ENCODE peak calls at places on chromosomes 3 and 15, in ten cellular contexts. U, R, B, G, T, N, P, D, I and Q are unnamed samples.

GRCh38 chr15:60038111-60038521 is 34.0 kb downstream of the FOXB1 start:
- DNase-seq in U (no peak), R (peak), B (no peak), G (no peak), T (peak), N (no peak), P (no peak), D (peak), I (no peak), Q (no peak)

GRCh38 chr15:55168350-55168974 is 28.3 kb downstream of the RSL24D1 start:
- DNase-seq in U (peak), R (peak), B (peak), G (peak), T (peak), N (peak), P (peak), D (peak), I (peak), Q (peak)

GRCh38 chr3:45113625-45114050 is 32.5 kb downstream of the CDCP1 start:
- DNase-seq in U (no peak), R (no peak), B (peak), G (no peak), T (no peak), N (no peak), P (no peak), D (no peak), I (no peak), Q (no peak)

GRCh38 chr3:70550723-70551319 is 238.4 kb upstream of the MDFIC2 start:
- DNase-seq in U (no peak), R (peak), B (peak), G (peak), T (peak), N (no peak), P (peak), D (peak), I (peak), Q (peak)

GRCh38 chr3:186107148-186108105 is 1.5 kb downstream of the ETV5 start:
- DNase-seq in U (peak), R (peak), B (peak), G (peak), T (peak), N (peak), P (peak), D (peak), I (peak), Q (peak)

GRCh38 chr3:128648402-128648801 is 2.2 kb downstream of the RPN1 start:
- DNase-seq in U (no peak), R (no peak), B (no peak), G (no peak), T (no peak), N (no peak), P (no peak), D (no peak), I (no peak), Q (no peak)

GRCh38 chr3:122835590-122835989 is 40.7 kb downstream of the SLC49A4 start:
- DNase-seq in U (no peak), R (no peak), B (no peak), G (no peak), T (no peak), N (no peak), P (no peak), D (no peak), I (no peak), Q (no peak)

GRCh38 chr3:87900061-87900460 is 158.7 kb downstream of the CGGBP1 start:
- DNase-seq in U (no peak), R (peak), B (no peak), G (peak), T (peak), N (no peak), P (no peak), D (peak), I (no peak), Q (peak)

GRCh38 chr3:48024401-48024800 is 8.2 kb upstream of the MAP4 start:
- DNase-seq in U (no peak), R (no peak), B (no peak), G (peak), T (no peak), N (no peak), P (peak), D (no peak), I (no peak), Q (no peak)

GRCh38 chr3:65020780-65021179 is 333.0 kb upstream of the ADAMTS9 start:
- DNase-seq in U (no peak), R (no peak), B (no peak), G (no peak), T (no peak), N (no peak), P (no peak), D (no peak), I (no peak), Q (no peak)

GRCh38 chr3:65018801-65019200 is 331.0 kb upstream of the ADAMTS9 start:
- DNase-seq in U (no peak), R (no peak), B (no peak), G (no peak), T (no peak), N (peak), P (no peak), D (no peak), I (no peak), Q (no peak)

GRCh38 chr3:65019412-65020093 is 331.8 kb upstream of the ADAMTS9 start:
- DNase-seq in U (no peak), R (no peak), B (no peak), G (no peak), T (peak), N (no peak), P (peak), D (peak), I (no peak), Q (no peak)

GRCh38 chr3:65024148-65024547 is 336.3 kb upstream of the ADAMTS9 start:
- DNase-seq in U (no peak), R (no peak), B (no peak), G (no peak), T (no peak), N (no peak), P (no peak), D (peak), I (peak), Q (no peak)

GRCh38 chr3:65020233-65020632 is 332.4 kb upstream of the ADAMTS9 start:
- DNase-seq in U (no peak), R (no peak), B (no peak), G (no peak), T (no peak), N (no peak), P (no peak), D (no peak), I (no peak), Q (no peak)
- TF ChIP-seq EZH2 in U (no peak), R (no peak), B (no peak), G (no peak), T (no peak), N (no peak), P (no peak), D (no peak), I (no peak), Q (no peak)

GRCh38 chr3:108590443-108590842 is 921 bp downstream of the DZIP3 start:
- DNase-seq in U (no peak), R (no peak), B (peak), G (peak), T (peak), N (peak), P (no peak), D (peak), I (no peak), Q (peak)
- H3K27ac ChIP-seq in U (peak), R (peak), B (no peak), G (peak), T (no peak), N (peak), P (peak), D (no peak), I (no peak), Q (peak)

GRCh38 chr15:66702770-66703539 is 919 bp downstream of the SMAD6 start:
- DNase-seq in U (no peak), R (no peak), B (no peak), G (peak), T (peak), N (no peak), P (no peak), D (peak), I (peak), Q (peak)
- TF ChIP-seq EZH2 in U (no peak), R (no peak), B (no peak), G (no peak), T (no peak), N (no peak), P (no peak), D (no peak), I (peak), Q (no peak)

GRCh38 chr15:30992465-30992864 is 1.0 kb upstream of the MTMR10 start:
- DNase-seq in U (no peak), R (no peak), B (no peak), G (peak), T (no peak), N (no peak), P (no peak), D (no peak), I (no peak), Q (no peak)
- H3K27ac ChIP-seq in U (peak), R (no peak), B (peak), G (peak), T (no peak), N (no peak), P (no peak), D (peak), I (no peak), Q (no peak)

DNA sequence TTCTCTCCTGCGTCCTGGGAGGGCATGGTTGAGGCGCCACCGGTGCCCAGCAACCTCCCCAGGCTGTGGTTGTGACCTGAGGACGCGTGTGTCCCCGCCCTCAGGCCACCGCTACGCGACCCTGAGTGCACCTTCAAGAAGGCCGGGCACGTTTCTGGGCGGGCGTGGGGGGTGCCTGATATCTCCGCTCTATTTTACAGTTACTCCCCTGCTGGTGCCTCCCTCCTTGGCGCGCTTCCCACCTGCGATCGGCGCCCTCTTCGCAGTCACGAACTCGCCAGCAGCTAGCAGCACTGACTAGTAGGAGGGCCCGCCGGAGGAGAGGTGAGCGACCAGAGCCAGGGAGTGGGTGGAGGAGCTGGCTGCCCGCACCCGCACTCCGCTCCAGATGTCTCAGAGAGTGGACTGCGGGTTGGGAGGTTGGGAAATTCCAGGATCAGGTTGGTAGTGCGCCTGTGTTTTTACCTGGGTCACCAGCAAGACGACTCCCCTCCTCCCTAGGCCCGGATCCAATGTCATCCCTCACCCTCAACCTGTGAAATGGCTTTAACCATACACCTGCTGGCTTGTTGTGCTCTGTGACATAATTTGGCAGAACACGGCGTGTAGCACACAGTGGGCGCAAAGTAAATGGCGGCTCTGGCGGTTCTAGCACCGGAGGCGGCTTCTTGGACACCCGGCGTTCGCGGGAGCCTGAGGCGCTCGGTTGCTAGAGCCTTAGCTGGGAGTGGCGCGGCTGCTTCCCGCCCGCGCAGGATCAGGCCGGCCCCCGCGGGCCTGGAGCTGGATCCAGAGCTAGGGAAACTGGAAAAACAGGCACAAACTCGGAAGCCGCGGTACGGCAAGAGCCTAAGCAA is 43.4 kb upstream of the POLG start:
- DNase-seq in U (no peak), R (peak), B (no peak), G (peak), T (peak), N (no peak), P (no peak), D (peak), I (no peak), Q (no peak)
- TF ChIP-seq EZH2 in U (no peak), R (no peak), B (no peak), G (peak), T (peak), N (no peak), P (peak), D (peak), I (peak), Q (no peak)

DNA sequence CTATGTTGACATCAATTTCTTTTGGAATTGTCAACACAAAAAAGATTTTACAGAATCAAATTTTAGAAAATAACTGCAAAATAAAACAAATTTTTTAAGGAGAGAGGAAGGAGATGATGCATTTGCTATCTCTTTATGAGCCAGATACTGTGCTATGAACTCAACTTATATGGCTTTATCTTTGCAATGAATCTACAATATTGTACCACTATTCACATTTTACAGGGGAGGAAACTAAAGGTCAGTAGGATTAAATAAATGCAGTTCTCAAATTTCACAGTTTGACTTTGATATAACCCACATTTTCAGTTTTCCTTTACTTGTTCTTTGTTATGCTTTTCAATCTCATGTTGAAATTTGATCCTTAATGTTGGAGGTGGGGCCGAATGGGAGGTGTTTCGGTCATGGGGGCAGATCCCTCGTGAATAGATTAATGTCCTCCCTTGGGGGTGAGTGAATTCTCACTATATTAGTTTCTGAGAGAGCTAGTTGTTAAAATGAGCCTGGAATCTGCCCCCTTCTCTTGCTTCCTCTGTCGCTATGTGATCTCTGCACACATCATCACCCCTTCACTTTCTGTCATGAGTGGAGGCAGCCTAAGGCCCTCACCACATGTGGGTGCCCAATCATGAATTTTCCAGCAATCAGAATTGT is 44.6 kb downstream of the CD200 start:
- DNase-seq in U (no peak), R (no peak), B (no peak), G (no peak), T (no peak), N (no peak), P (peak), D (peak), I (no peak), Q (peak)
- H3K27ac ChIP-seq in U (no peak), R (no peak), B (no peak), G (no peak), T (no peak), N (no peak), P (no peak), D (no peak), I (no peak), Q (no peak)